ENCODE peak calls at places on chromosomes 2 and 18, in five cellular contexts. T is PC-9; K is activated CD4-positive, alpha-beta T cell treated with anti-CD3 and anti-CD28 coated beads, Interleukin-2, amount 10 ng/mL, durations not matched to agents 7 days and 5 days; X is mesothelial cell of epicardium; G is AG08395. A is an unnamed sample.

GRCh38 chr18:49857708-49858107 is 44.4 kb upstream of the ACAA2 start:
- DNase-seq in T (no peak), K (no peak), X (no peak), G (no peak), A (no peak)

GRCh38 chr2:230012242-230012884 is 56.4 kb downstream of the SLC16A14 start:
- DNase-seq in T (no peak), K (no peak), X (no peak), G (peak), A (no peak)

GRCh38 chr18:47175283-47175894 is 775 bp downstream of the IER3IP1 start:
- DNase-seq in T (no peak), K (no peak), X (peak), G (no peak), A (no peak)

GRCh38 chr2:217086038-217086522 is 226.2 kb upstream of the TNP1 start:
- DNase-seq in T (no peak), K (no peak), X (no peak), G (peak), A (no peak)

GRCh38 chr2:136448435-136448834 is 316.9 kb upstream of the THSD7B start:
- DNase-seq in T (no peak), K (no peak), X (no peak), G (no peak), A (no peak)

GRCh38 chr2:25238920-25239319 is 70.5 kb upstream of the POMC start:
- DNase-seq in T (no peak), K (no peak), X (no peak), G (no peak), A (no peak)

GRCh38 chr2:7837232-7837760 is 844.6 kb upstream of the ID2 start:
- DNase-seq in T (no peak), K (no peak), X (no peak), G (no peak), A (no peak)

GRCh38 chr2:101473911-101474751 is 781 bp downstream of the RFX8 start:
- DNase-seq in T (no peak), K (peak), X (peak), G (peak), A (peak)

GRCh38 chr18:78962098-78962497 is 17.5 kb upstream of the SALL3 start:
- DNase-seq in T (no peak), K (no peak), X (no peak), G (no peak), A (no peak)

GRCh38 chr2:121451373-121451772 is 79.3 kb upstream of the RNU4ATAC start:
- DNase-seq in T (no peak), K (no peak), X (no peak), G (no peak), A (no peak)

GRCh38 chr2:36333350-36334012 is 22.1 kb upstream of the CRIM1 start:
- DNase-seq in T (peak), K (peak), X (no peak), G (no peak), A (no peak)

GRCh38 chr2:84879595-84880394 is 1.1 kb downstream of the TRABD2A start:
- DNase-seq in T (no peak), K (peak), X (no peak), G (no peak), A (no peak)

GRCh38 chr2:145729481-145729880 is 1209.6 kb upstream of the ZEB2 start:
- DNase-seq in T (no peak), K (no peak), X (no peak), G (no peak), A (no peak)

GRCh38 chr2:217826505-217826904 is 176.3 kb downstream of the TNS1 start:
- DNase-seq in T (no peak), K (no peak), X (no peak), G (no peak), A (no peak)

GRCh38 chr18:23229472-23229871 is 94.2 kb downstream of the CABLES1 start:
- DNase-seq in T (no peak), K (no peak), X (no peak), G (peak), A (peak)

GRCh38 chr2:21754164-21754788 is 630.5 kb downstream of the TDRD15 start:
- DNase-seq in T (no peak), K (no peak), X (no peak), G (no peak), A (no peak)

GRCh38 chr2:8479298-8479697 is 202.6 kb upstream of the ID2 start:
- DNase-seq in T (no peak), K (no peak), X (no peak), G (no peak), A (no peak)

GRCh38 chr2:86107031-86107430 is 996 bp downstream of the PTCD3 start:
- DNase-seq in T (no peak), K (peak), X (no peak), G (no peak), A (no peak)

GRCh38 chr2:108616290-108616689 is 82.0 kb downstream of the LIMS1 start:
- DNase-seq in T (no peak), K (no peak), X (no peak), G (no peak), A (no peak)

GRCh38 chr2:42147641-42148274 is 21.4 kb upstream of the EML4 start:
- DNase-seq in T (no peak), K (no peak), X (no peak), G (peak), A (peak)

GRCh38 chr2:207121784-207122183 is 44.0 kb downstream of the KLF7 start:
- DNase-seq in T (peak), K (no peak), X (no peak), G (peak), A (peak)

GRCh38 chr2:63834401-63834800 is 7.3 kb upstream of the UGP2 start:
- DNase-seq in T (no peak), K (no peak), X (no peak), G (no peak), A (no peak)

GRCh38 chr2:239393401-239393940 is 7.3 kb downstream of the HDAC4 start:
- DNase-seq in T (no peak), K (no peak), X (no peak), G (peak), A (no peak)

GRCh38 chr2:136297312-136297711 is 179.4 kb upstream of the CXCR4 start:
- DNase-seq in T (no peak), K (no peak), X (no peak), G (no peak), A (no peak)

GRCh38 chr2:10269291-10269690 is 33.4 kb upstream of the HPCAL1 start:
- DNase-seq in T (no peak), K (no peak), X (no peak), G (no peak), A (no peak)

GRCh38 chr2:241376808-241377207 is 20.7 kb downstream of the FARP2 start:
- DNase-seq in T (no peak), K (no peak), X (no peak), G (peak), A (no peak)

GRCh38 chr2:28583899-28584553 is 88.2 kb downstream of the PLB1 start:
- DNase-seq in T (peak), K (peak), X (no peak), G (peak), A (peak)

GRCh38 chr2:173763641-173764040 is 201.5 kb downstream of the SP3 start:
- DNase-seq in T (no peak), K (no peak), X (no peak), G (no peak), A (no peak)

GRCh38 chr2:205680067-205680466 is 2.2 kb upstream of the NRP2 start:
- DNase-seq in T (peak), K (peak), X (peak), G (peak), A (peak)

GRCh38 chr18:34115409-34116081 is 109.2 kb downstream of the NOL4 start:
- DNase-seq in T (no peak), K (no peak), X (no peak), G (no peak), A (no peak)

GRCh38 chr2:17644997-17645715 is 104.7 kb downstream of the VSNL1 start:
- DNase-seq in T (no peak), K (no peak), X (no peak), G (peak), A (no peak)

GRCh38 chr2:151410485-151410833 is 757 bp downstream of the RIF1 start:
- DNase-seq in T (no peak), K (peak), X (peak), G (peak), A (no peak)

GRCh38 chr2:62362561-62362960 is 143.4 kb downstream of the TMEM17 start:
- DNase-seq in T (peak), K (no peak), X (no peak), G (no peak), A (no peak)

GRCh38 chr18:77197073-77197472 is 52.6 kb upstream of the GALR1 start:
- DNase-seq in T (no peak), K (no peak), X (no peak), G (no peak), A (no peak)

GRCh38 chr2:75560768-75561565 is at the start of gene EVA1A:
- DNase-seq in T (peak), K (peak), X (peak), G (peak), A (peak)

A was measured in fibroblast of gingiva.